ENCODE peak calls at places on chromosomes 7 and 10, in seven cellular contexts. A is GM12878, Y is SK-N-SH, V is K562, B is HepG2, J is HCT116, W is H1. M is an unnamed sample.

GRCh38 chr10:35637456-35637855 is 4.6 kb downstream of the FZD8 start:
- DNase-seq in Y (no peak), J (no peak), B (no peak), W (no peak), A (no peak), V (no peak), M (no peak)

GRCh38 chr7:5397657-5398237 is 25.9 kb downstream of the TNRC18 start:
- DNase-seq in Y (no peak), A (no peak), B (no peak), J (no peak), W (no peak), V (no peak), M (no peak)

GRCh38 chr10:88456730-88457129 is 126.4 kb downstream of the RNLS start:
- DNase-seq in V (no peak), A (no peak), B (no peak), J (no peak), W (no peak), Y (no peak), M (no peak)

GRCh38 chr10:2011106-2011716 is 273.9 kb upstream of the ADARB2 start:
- DNase-seq in J (no peak), V (no peak), W (no peak), B (no peak), Y (no peak), A (no peak), M (no peak)

GRCh38 chr10:35890970-35891330 is 248.9 kb upstream of the FZD8 start:
- DNase-seq in W (no peak), Y (no peak), A (no peak), B (no peak), V (no peak), J (no peak), M (no peak)

GRCh38 chr7:155735442-155736118 is 76.7 kb downstream of the SHH start:
- DNase-seq in Y (no peak), V (no peak), J (no peak), B (no peak), A (no peak), W (no peak), M (no peak)

GRCh38 chr10:121436281-121436629 is 162.0 kb downstream of the FGFR2 start:
- DNase-seq in V (no peak), A (no peak), W (no peak), Y (no peak), J (no peak), B (no peak), M (peak)

GRCh38 chr7:137923380-137923779 is 76.6 kb upstream of the DGKI start:
- DNase-seq in Y (no peak), J (no peak), A (no peak), V (no peak), W (no peak), B (no peak), M (no peak)

GRCh38 chr10:31133628-31134302 is 102.1 kb upstream of the ZNF438 start:
- DNase-seq in V (peak), A (peak), J (no peak), B (no peak), W (no peak), Y (peak), M (no peak)

GRCh38 chr7:18555120-18555519 is 59.6 kb downstream of the HDAC9 start:
- DNase-seq in Y (no peak), A (no peak), V (no peak), W (no peak), B (no peak), J (no peak), M (no peak)

GRCh38 chr7:126394406-126394805 is 858.3 kb downstream of the GRM8 start:
- DNase-seq in W (no peak), Y (no peak), J (no peak), A (no peak), B (no peak), V (no peak), M (no peak)

GRCh38 chr10:122879339-122880273 is at the start of gene FAM24B:
- DNase-seq in Y (peak), V (peak), A (peak), W (no peak), B (peak), J (peak), M (peak)

DNA sequence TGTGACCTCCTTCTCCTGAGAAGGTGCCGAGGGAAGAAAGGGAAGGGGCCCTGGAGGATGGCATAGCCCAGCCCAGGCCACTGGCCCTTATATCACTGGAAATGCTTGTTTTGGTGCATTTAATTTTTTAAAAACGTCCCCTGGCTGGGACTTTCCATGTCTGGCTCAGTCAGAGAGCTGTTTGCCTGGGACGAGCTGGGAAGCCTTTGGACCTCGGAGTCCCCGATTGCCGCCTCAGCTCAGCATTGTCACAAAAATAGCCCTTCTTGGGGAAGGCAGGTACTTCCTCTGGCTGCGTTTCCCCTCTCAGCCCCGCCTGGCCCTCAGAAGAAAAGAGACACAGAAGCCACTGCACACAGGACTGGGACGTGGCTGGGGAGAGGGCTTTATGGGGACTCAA is 31.3 kb upstream of the MXI1 start:
- DNase-seq in J (no peak), Y (no peak), B (no peak), V (no peak), A (no peak), W (no peak), M (no peak)
- TF ChIP-seq JUND in J (no peak), Y (no peak), B (no peak), V (no peak), A (no peak), W (no peak), M (no peak)

DNA sequence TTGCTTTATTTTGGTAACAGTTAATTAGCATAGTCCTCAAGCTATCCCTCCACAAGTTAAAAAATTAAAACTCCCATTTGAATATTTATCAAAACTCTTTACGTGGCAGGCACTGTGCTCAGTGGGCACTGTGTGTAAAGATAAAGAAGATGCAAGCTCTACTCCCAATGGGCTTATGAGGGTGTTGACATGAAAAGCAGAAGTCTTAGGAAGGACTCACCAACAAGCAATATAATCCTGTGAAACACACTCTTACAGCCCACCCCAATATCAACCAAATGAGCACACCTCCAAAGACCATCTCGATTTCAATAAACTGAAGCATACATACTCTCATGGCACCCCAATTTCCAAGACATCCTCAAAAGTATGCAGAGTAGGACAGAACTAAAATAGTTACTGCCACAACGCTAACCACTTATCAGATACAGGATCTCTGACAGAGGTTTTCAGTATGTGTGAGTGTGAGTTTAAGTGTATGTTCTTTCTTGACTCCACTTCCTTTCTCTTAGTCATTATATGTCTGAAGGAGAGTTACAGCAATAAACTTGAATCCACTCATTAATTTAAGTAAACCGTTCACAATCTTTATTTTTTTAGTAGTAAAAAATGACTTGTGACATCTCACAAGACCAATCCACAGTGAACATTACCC is 120.0 kb downstream of the PDE1C start:
- DNase-seq in W (no peak), J (no peak), A (no peak), Y (no peak), B (no peak), V (no peak), M (no peak)
- TF ChIP-seq JUND in W (no peak), J (no peak), A (no peak), Y (no peak), B (no peak), V (no peak), M (no peak)

GRCh38 chr10:58266003-58266825 is 1.5 kb downstream of the IPMK start:
- DNase-seq in J (no peak), Y (peak), B (peak), W (no peak), V (peak), A (no peak), M (no peak)
- TF ChIP-seq JUND in J (no peak), Y (no peak), B (no peak), W (no peak), V (no peak), A (no peak), M (no peak)

DNA sequence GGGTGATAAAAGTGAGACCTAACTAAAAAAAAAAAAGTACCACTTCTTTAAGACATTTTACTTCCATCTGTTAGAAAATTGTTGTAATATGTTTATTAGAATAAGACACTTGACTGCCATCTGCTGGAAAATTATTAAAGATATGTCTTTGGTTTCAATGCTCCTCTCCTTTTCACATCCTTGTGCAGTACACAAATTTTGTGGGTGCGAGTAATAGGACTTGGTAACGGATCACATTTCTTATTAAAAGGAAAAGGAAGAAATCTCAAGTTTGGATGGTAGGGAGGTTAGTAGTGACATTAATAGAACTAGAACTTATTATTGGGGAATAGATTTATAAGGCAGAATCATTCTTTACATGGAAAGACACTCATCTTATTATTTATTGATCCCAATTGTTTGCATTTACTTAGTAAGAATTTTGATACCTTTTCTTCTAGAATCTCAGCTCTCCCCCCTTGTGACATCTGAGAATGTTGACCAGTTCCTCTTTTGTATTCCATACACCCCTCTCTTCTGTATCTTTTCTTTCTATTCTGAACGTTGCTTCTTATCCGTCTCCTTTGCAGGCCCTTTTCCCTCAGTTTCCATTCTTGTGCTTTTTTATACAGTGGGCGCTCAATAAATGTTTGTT is 43.0 kb upstream of the RPA3 start:
- DNase-seq in B (peak), J (peak), W (no peak), A (no peak), Y (no peak), V (peak), M (no peak)
- TF ChIP-seq JUND in B (no peak), J (no peak), W (no peak), A (no peak), Y (no peak), V (no peak), M (no peak)

GRCh38 chr7:40346554-40346953 is 211.7 kb downstream of the SUGCT start:
- DNase-seq in W (no peak), Y (no peak), B (no peak), J (no peak), A (no peak), V (no peak), M (no peak)

GRCh38 chr7:40350100-40350499 is 215.3 kb downstream of the SUGCT start:
- DNase-seq in W (no peak), V (no peak), J (no peak), B (no peak), A (no peak), Y (no peak), M (no peak)

GRCh38 chr7:40348126-40348728 is 213.4 kb downstream of the SUGCT start:
- DNase-seq in A (no peak), V (no peak), B (no peak), J (no peak), W (no peak), Y (no peak), M (no peak)
- TF ChIP-seq JUND in A (no peak), V (no peak), B (no peak), J (no peak), W (no peak), Y (no peak), M (no peak)

DNA sequence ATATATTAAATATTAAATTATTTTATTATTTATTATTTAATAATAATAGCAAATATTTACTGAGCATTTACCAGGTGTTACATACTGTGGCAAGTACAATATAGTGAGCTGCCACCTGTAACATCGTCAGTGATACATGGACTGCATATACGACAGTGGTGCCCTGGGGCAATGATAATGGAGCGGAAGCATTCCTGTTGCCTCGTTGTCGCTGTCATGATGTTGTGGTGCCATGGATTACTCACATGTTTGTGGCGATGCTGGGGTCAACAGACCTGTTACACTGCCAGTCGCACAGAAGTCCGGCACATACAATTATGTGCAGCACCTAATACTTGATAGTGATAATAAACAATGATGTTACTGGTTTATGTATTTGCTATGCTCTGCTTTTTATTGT is 20.6 kb downstream of the CAMK1D start:
- DNase-seq in J (no peak), Y (no peak), B (no peak), V (no peak), A (no peak), W (no peak), M (no peak)
- TF ChIP-seq JUND in J (no peak), Y (no peak), B (no peak), V (no peak), A (no peak), W (no peak), M (no peak)

GRCh38 chr10:15879663-15880062 is 19.4 kb upstream of the MINDY3 start:
- DNase-seq in Y (no peak), J (no peak), A (no peak), B (no peak), V (no peak), W (no peak), M (no peak)

GRCh38 chr10:15877836-15878576 is 17.7 kb upstream of the MINDY3 start:
- DNase-seq in A (no peak), J (no peak), V (no peak), W (no peak), Y (no peak), B (peak), M (no peak)

GRCh38 chr10:15884447-15884846 is 24.1 kb upstream of the MINDY3 start:
- DNase-seq in Y (no peak), J (no peak), W (no peak), V (no peak), B (no peak), A (no peak), M (no peak)

GRCh38 chr10:15881542-15881941 is 21.2 kb upstream of the MINDY3 start:
- DNase-seq in B (no peak), W (no peak), V (no peak), J (no peak), A (no peak), Y (no peak), M (no peak)

DNA sequence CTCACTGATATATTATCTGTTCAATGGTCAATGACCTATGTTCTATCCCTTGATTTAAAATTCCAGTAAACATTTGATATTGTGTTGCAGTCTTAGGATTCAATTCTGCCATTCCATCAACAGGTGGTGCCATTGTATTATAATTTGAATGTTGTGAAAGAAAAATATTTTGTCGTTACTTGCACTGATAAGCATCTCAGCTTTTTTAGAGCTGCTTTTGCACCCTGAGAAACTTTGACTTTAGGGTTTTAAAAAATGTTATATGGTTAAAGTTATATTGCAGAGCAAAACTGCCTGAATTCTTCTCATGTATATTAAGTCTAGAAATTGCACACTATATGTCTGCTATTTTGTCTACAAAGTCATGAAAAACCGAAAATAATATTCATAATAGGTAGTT is 18.8 kb upstream of the MINDY3 start:
- DNase-seq in V (peak), B (peak), A (no peak), J (no peak), W (no peak), Y (peak), M (peak)
- TF ChIP-seq JUND in V (no peak), B (no peak), A (no peak), J (no peak), W (no peak), Y (no peak), M (no peak)

GRCh38 chr7:106793015-106793651 is 71.9 kb upstream of the PIK3CG start:
- DNase-seq in W (no peak), Y (peak), V (peak), A (no peak), B (peak), J (peak), M (peak)
- TF ChIP-seq JUND in W (no peak), Y (no peak), V (no peak), A (no peak), B (no peak), J (no peak), M (no peak)

GRCh38 chr10:125214283-125214570 is 53.9 kb upstream of the CTBP2 start:
- DNase-seq in J (no peak), V (no peak), W (no peak), B (no peak), A (no peak), Y (no peak), M (no peak)

GRCh38 chr10:125218967-125219366 is 58.6 kb upstream of the CTBP2 start:
- DNase-seq in V (no peak), Y (no peak), J (no peak), B (no peak), A (no peak), W (no peak), M (no peak)

GRCh38 chr10:125216897-125217296 is 56.5 kb upstream of the CTBP2 start:
- DNase-seq in B (no peak), V (no peak), Y (no peak), A (no peak), J (no peak), W (no peak), M (no peak)

GRCh38 chr10:125216309-125216708 is 55.9 kb upstream of the CTBP2 start:
- DNase-seq in A (no peak), B (no peak), W (no peak), Y (no peak), J (no peak), V (no peak), M (no peak)

DNA sequence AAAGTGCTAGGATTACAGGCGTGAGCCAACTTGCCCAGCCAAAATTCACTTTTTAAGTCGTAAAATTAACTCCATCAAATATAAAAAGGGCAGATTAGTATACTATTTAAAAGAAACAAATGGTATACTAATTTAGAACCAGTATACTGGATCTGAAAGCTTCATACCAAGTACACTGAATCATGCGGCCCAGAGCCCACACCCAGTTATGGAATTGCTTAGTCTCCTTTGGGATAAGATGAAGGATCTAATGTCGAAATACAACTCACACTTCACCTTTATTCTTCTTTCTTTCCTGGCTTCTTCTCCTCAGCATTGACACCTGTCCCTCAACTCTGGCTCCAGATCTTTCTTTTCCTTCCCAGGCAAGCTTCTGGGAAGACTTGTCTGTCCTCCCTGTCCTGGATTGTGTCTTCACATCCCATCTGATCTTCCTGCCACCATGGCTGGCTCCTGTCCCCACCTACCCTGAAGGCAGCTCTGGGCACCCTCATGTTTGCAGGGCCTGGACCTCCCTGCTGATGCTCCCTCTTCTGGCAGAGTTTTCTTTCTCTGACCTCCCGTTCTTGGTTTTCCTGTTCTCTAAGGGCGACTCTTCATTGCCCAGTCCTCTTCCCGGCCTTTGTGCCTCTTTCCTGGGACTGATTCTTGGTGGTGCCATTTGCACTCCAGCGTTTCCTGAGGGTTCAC is 57.8 kb upstream of the CTBP2 start:
- DNase-seq in A (no peak), B (no peak), J (peak), W (no peak), V (no peak), Y (no peak), M (peak)
- TF ChIP-seq JUND in A (no peak), B (no peak), J (no peak), W (no peak), V (no peak), Y (no peak), M (no peak)

DNA sequence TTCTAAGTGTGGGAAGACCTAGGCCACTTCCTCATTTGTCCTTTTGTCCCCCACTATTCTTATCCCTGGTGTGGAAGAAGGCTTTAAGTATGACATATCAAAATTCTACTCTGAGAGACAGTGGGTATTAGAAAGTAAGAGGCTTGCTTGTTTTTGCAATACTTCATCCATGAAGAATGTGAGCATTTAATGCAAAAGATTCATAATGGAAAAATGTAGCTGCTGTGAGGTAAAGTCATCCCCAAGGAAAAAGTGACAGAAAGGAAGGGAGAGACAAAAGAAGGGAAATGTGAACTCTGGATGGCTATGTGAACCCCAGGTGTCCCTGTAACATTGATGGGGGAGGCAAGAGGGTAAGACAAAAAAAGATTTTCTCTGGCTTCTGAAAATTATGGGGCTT is 607.5 kb downstream of the SORCS1 start:
- DNase-seq in B (no peak), V (no peak), Y (no peak), W (no peak), A (no peak), J (no peak), M (no peak)
- TF ChIP-seq JUND in B (no peak), V (no peak), Y (no peak), W (no peak), A (no peak), J (no peak), M (no peak)

M was measured in T47D.